ENCODE peak calls at places on chromosomes 6 and 20, in seven cellular contexts. W is GM12878, R is SK-N-SH, L is K562, Z is GM12891, K is H1, O is HepG2. F is an unnamed sample.

GRCh38 chr6:89347825-89348224 is 4.7 kb downstream of the UBE2J1 start:
- DNase-seq in K (no peak), O (no peak), W (no peak), L (no peak), R (no peak), Z (no peak), F (no peak)

GRCh38 chr6:84764332-84765049 is at the start of gene TBX18:
- DNase-seq in R (peak), W (no peak), Z (no peak), O (peak), K (peak), L (peak), F (no peak)

GRCh38 chr20:62396367-62397239 is 9.7 kb downstream of the RPS21 start:
- DNase-seq in K (no peak), R (no peak), L (no peak), W (no peak), O (no peak), Z (no peak), F (no peak)

GRCh38 chr6:60991427-60992028 is 1294.5 kb downstream of the KHDRBS2 start:
- DNase-seq in Z (no peak), R (no peak), L (no peak), K (no peak), W (no peak), O (no peak), F (no peak)

GRCh38 chr20:50027611-50028105 is 44.9 kb downstream of the SNAI1 start:
- DNase-seq in K (no peak), L (no peak), Z (no peak), R (peak), W (no peak), O (no peak), F (no peak)

GRCh38 chr6:4055420-4056041 is 23.4 kb downstream of the FAM217A start:
- DNase-seq in R (peak), K (no peak), Z (no peak), L (peak), W (no peak), O (peak), F (no peak)

GRCh38 chr6:44189257-44189656 is 27.5 kb upstream of the MYMX start:
- DNase-seq in O (no peak), Z (no peak), R (no peak), K (no peak), L (peak), W (no peak), F (no peak)

GRCh38 chr20:8408587-8409307 is 276.7 kb downstream of the PLCB1 start:
- DNase-seq in K (no peak), R (no peak), O (no peak), Z (no peak), L (no peak), W (no peak), F (no peak)

GRCh38 chr6:11851405-11851804 is 72.8 kb upstream of the ADTRP start:
- DNase-seq in O (no peak), W (no peak), Z (no peak), K (no peak), R (no peak), L (no peak), F (no peak)

GRCh38 chr6:11853678-11854417 is 75.2 kb upstream of the ADTRP start:
- DNase-seq in Z (no peak), W (no peak), O (no peak), K (no peak), R (no peak), L (no peak), F (no peak)

GRCh38 chr6:11855743-11856142 is 77.1 kb upstream of the ADTRP start:
- DNase-seq in Z (no peak), K (no peak), L (no peak), R (no peak), O (no peak), W (no peak), F (no peak)

GRCh38 chr6:11852061-11852619 is 73.5 kb upstream of the ADTRP start:
- DNase-seq in Z (no peak), R (no peak), W (no peak), K (no peak), L (no peak), O (no peak), F (no peak)

DNA sequence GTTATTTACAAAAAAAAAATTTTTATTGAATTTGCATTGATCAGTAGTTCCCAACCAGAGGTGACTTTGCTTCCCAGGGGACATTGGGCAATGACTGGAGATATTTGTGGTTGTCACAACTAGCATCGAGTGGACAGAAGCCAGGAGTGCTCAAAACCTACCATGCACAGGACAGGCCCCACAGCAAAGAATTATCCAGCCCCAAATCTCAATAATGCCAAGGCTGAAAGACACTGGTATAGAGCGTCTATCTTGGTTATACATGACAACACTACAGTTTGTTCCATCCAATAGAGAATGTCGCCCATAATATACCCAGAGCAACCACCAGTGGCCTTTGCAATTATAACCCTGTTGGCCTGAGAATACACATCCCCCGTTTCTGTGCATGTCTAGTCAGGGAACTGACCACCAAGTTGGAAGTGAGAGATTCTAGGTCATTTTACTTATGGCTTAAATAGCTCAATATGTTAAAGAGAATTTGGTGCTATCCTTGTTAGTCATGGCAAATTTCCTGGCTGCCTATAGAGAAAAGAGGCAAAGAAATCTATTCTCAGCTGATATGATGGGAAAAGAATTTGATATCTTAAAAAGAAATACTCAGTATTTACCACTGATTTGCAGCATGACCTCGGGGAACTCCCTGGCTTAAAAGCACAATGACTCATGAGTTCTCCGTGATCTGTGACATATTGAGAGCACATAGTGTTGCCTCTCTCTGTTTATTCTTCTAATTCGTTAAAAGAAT is 76.0 kb upstream of the ADTRP start:
- DNase-seq in L (peak), W (no peak), Z (no peak), O (no peak), K (no peak), R (no peak), F (no peak)
- TF ChIP-seq TAF1 in L (no peak), W (no peak), Z (no peak), O (no peak), K (no peak), R (no peak), F (no peak)

GRCh38 chr20:25532971-25533391 is 52.4 kb downstream of the NINL start:
- DNase-seq in K (no peak), L (no peak), O (no peak), W (no peak), R (no peak), Z (no peak), F (no peak)
- TF ChIP-seq TAF1 in K (no peak), L (no peak), O (no peak), W (no peak), R (no peak), Z (no peak), F (no peak)

DNA sequence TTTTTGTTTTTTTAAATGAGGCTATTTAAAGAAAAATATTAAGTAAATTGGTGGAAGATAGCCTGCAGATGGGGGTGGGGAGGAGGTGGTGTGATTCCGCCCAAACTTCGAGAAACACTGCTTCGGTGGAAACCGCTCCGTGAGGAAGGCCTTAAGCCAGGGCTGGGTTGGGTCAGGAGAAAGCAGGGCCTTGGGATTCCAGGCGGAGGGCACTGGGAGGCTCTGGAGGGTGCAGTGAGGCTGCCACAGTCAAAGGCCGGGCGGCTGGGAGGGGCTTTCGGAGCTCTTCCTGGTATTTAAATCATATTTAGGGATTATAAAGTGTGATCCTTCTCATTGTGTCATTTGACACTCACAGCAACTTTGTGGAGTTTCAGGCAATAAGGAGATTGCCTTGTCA is 22.2 kb upstream of the SCRT2 start:
- DNase-seq in L (no peak), W (no peak), Z (no peak), K (no peak), R (no peak), O (no peak), F (no peak)
- TF ChIP-seq TAF1 in L (no peak), W (no peak), Z (no peak), K (no peak), R (no peak), O (no peak), F (no peak)

GRCh38 chr6:145882121-145882531 is 67.5 kb upstream of the FBXO30 start:
- DNase-seq in R (no peak), Z (no peak), L (no peak), W (no peak), O (no peak), K (no peak), F (no peak)
- TF ChIP-seq TAF1 in R (no peak), Z (no peak), L (no peak), W (no peak), O (no peak), K (no peak), F (no peak)

GRCh38 chr6:161079566-161080262 is 88.1 kb downstream of the MAP3K4 start:
- DNase-seq in Z (no peak), R (no peak), L (peak), W (no peak), O (no peak), K (no peak), F (no peak)
- TF ChIP-seq TAF1 in Z (no peak), R (no peak), L (no peak), W (no peak), O (no peak), K (no peak), F (no peak)